ENCODE peak calls at places on chromosomes 1 and 21, in six cellular contexts. Z, T, N, Y, J and W are unnamed samples.

GRCh38 chr1:228154021-228154684 is 4.4 kb downstream of the GJC2 start:
- DNase-seq in Z (no peak), T (no peak), N (no peak), Y (no peak), J (no peak), W (no peak)

GRCh38 chr1:94821636-94822305 is 1.6 kb downstream of the SLC44A3 start:
- DNase-seq in Z (no peak), T (no peak), N (no peak), Y (no peak), J (no peak), W (no peak)

GRCh38 chr21:26057488-26058170 is 112.9 kb downstream of the APP start:
- DNase-seq in Z (no peak), T (no peak), N (no peak), Y (no peak), J (no peak), W (no peak)

GRCh38 chr1:115067460-115067859 is 21.8 kb downstream of the TSPAN2 start:
- DNase-seq in Z (no peak), T (no peak), N (no peak), Y (no peak), J (no peak), W (no peak)

GRCh38 chr1:1858382-1859086 is 32.4 kb downstream of the GNB1 start:
- DNase-seq in Z (no peak), T (peak; percentile 52), N (no peak), Y (peak; percentile 92), J (peak; percentile 91), W (peak; percentile 61)

GRCh38 chr1:20187103-20187812 is 940 bp upstream of the PLA2G2C start:
- DNase-seq in Z (no peak), T (no peak), N (no peak), Y (no peak), J (peak; percentile 85), W (peak; percentile 17)

GRCh38 chr1:241048558-241048957 is 308.4 kb downstream of the RGS7 start:
- DNase-seq in Z (no peak), T (no peak), N (no peak), Y (no peak), J (no peak), W (no peak)

GRCh38 chr1:10646347-10646861 is 150.0 kb downstream of the CASZ1 start:
- DNase-seq in Z (no peak), T (no peak), N (no peak), Y (peak; percentile 59), J (no peak), W (no peak)

GRCh38 chr1:87154351-87154750 is 174.3 kb upstream of the LMO4 start:
- DNase-seq in Z (no peak), T (peak; percentile 29), N (no peak), Y (no peak), J (peak; percentile 53), W (no peak)

GRCh38 chr1:92662048-92662447 is 122.9 kb downstream of the EVI5 start:
- DNase-seq in Z (no peak), T (no peak), N (no peak), Y (no peak), J (no peak), W (no peak)

GRCh38 chr1:31760422-31760900 is 3.7 kb downstream of the ADGRB2 start:
- DNase-seq in Z (no peak), T (no peak), N (no peak), Y (peak; percentile 58), J (peak; percentile 63), W (no peak)

GRCh38 chr1:241142493-241142892 is 214.5 kb downstream of the RGS7 start:
- DNase-seq in Z (no peak), T (no peak), N (no peak), Y (no peak), J (no peak), W (no peak)

GRCh38 chr21:36246080-36246631 is 73.8 kb upstream of the MORC3 start:
- DNase-seq in Z (no peak), T (no peak), N (no peak), Y (no peak), J (no peak), W (no peak)

GRCh38 chr1:228964178-228964819 is 229.0 kb downstream of the RHOU start:
- DNase-seq in Z (no peak), T (no peak), N (no peak), Y (peak; percentile 85), J (no peak), W (no peak)

GRCh38 chr1:24946861-24947658 is 17.0 kb upstream of the RUNX3 start:
- DNase-seq in Z (no peak), T (no peak), N (no peak), Y (peak; percentile 36), J (no peak), W (no peak)